ENCODE peak calls at places on chromosomes 2 and 18, in five cellular contexts. One of them, this sample, is unnamed.

GRCh38 chr18:46414863-46415262 is 242.2 kb downstream of the LOXHD1 start:
- DNase-seq in heart left ventricle: no peak
- DNase-seq in HCT116: no peak
- DNase-seq in brain microvascular endothelial cell: no peak
- DNase-seq in heart right ventricle: no peak
- DNase-seq in this sample: no peak

GRCh38 chr2:108612514-108613183 is 78.4 kb downstream of the LIMS1 start:
- DNase-seq in heart left ventricle: no peak
- DNase-seq in HCT116: no peak
- DNase-seq in brain microvascular endothelial cell: no peak
- DNase-seq in heart right ventricle: no peak
- DNase-seq in this sample: peak; percentile 74

GRCh38 chr2:45938649-45939511 is 287.4 kb downstream of the PRKCE start:
- DNase-seq in heart left ventricle: peak; percentile 61
- DNase-seq in HCT116: peak; percentile 92
- DNase-seq in brain microvascular endothelial cell: peak; percentile 93
- DNase-seq in heart right ventricle: peak; percentile 50
- DNase-seq in this sample: peak; percentile 91

GRCh38 chr2:101802329-101802728 is 104.8 kb downstream of the MAP4K4 start:
- DNase-seq in heart left ventricle: no peak
- DNase-seq in HCT116: no peak
- DNase-seq in brain microvascular endothelial cell: no peak
- DNase-seq in heart right ventricle: no peak
- DNase-seq in this sample: peak; percentile 62

GRCh38 chr2:172404824-172405223 is 22.6 kb upstream of the ITGA6 start:
- DNase-seq in heart left ventricle: no peak
- DNase-seq in HCT116: no peak
- DNase-seq in brain microvascular endothelial cell: peak; percentile 82
- DNase-seq in heart right ventricle: no peak
- DNase-seq in this sample: peak; percentile 40

GRCh38 chr2:222399038-222399783 is 25.1 kb upstream of the SGPP2 start:
- DNase-seq in heart left ventricle: no peak
- DNase-seq in HCT116: no peak
- DNase-seq in brain microvascular endothelial cell: no peak
- DNase-seq in heart right ventricle: no peak
- DNase-seq in this sample: no peak

GRCh38 chr18:74266161-74266560 is 25.6 kb downstream of the CYB5A start:
- DNase-seq in heart left ventricle: no peak
- DNase-seq in HCT116: no peak
- DNase-seq in brain microvascular endothelial cell: peak; percentile 48
- DNase-seq in heart right ventricle: no peak
- DNase-seq in this sample: peak; percentile 14

GRCh38 chr2:111155610-111156009 is 34.9 kb downstream of the BCL2L11 start:
- DNase-seq in heart left ventricle: no peak
- DNase-seq in HCT116: no peak
- DNase-seq in brain microvascular endothelial cell: no peak
- DNase-seq in heart right ventricle: no peak
- DNase-seq in this sample: peak; percentile 59

GRCh38 chr18:54223568-54224241 is 764 bp downstream of the MBD2 start:
- DNase-seq in heart left ventricle: peak; percentile 56
- DNase-seq in HCT116: peak; percentile 59
- DNase-seq in brain microvascular endothelial cell: peak; percentile 90
- DNase-seq in heart right ventricle: peak; percentile 33
- DNase-seq in this sample: peak; percentile 92

GRCh38 chr2:86441392-86441788 is 219 bp downstream of the KDM3A start:
- DNase-seq in heart left ventricle: no peak
- DNase-seq in HCT116: no peak
- DNase-seq in brain microvascular endothelial cell: no peak
- DNase-seq in heart right ventricle: no peak
- DNase-seq in this sample: no peak

GRCh38 chr2:216590780-216591179 is 42.4 kb upstream of the IGFBP2 start:
- DNase-seq in heart left ventricle: peak; percentile 25
- DNase-seq in HCT116: no peak
- DNase-seq in brain microvascular endothelial cell: peak; percentile 32
- DNase-seq in heart right ventricle: peak; percentile 43
- DNase-seq in this sample: no peak

GRCh38 chr2:64644240-64645013 is 9.3 kb downstream of the SERTAD2 start:
- DNase-seq in heart left ventricle: peak; percentile 83
- DNase-seq in HCT116: peak; percentile 59
- DNase-seq in brain microvascular endothelial cell: peak; percentile 78
- DNase-seq in heart right ventricle: peak; percentile 76
- DNase-seq in this sample: no peak

GRCh38 chr18:13541621-13542519 is 184.5 kb downstream of the FAM210A start:
- DNase-seq in heart left ventricle: no peak
- DNase-seq in HCT116: no peak
- DNase-seq in brain microvascular endothelial cell: no peak
- DNase-seq in heart right ventricle: no peak
- DNase-seq in this sample: no peak

GRCh38 chr2:106876699-106877098 is 9.3 kb downstream of the ST6GAL2 start:
- DNase-seq in heart left ventricle: no peak
- DNase-seq in HCT116: no peak
- DNase-seq in brain microvascular endothelial cell: no peak
- DNase-seq in heart right ventricle: no peak
- DNase-seq in this sample: no peak

DNA sequence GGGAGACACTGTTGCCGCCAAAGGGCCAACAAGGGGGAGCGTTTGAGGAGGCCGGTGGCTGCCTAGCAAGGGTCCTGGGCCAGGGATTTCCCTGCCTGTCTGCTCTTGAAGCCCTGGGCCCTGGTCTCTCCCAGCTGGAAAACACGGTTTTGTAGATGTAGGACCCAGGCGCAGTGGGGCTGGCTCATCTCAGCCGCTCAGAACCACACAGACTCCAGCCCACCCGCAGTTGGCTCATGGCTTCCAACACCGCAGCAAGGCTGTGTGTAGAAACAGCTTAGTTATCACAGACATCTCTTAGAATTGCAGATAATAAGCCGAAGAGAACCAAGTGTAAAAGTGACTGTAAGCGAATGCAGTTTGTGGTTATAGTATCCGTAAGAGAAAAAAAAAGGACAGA is 57.0 kb upstream of the TWIST2 start:
- DNase-seq in heart left ventricle: no peak
- DNase-seq in HCT116: no peak
- DNase-seq in brain microvascular endothelial cell: no peak
- DNase-seq in heart right ventricle: no peak
- DNase-seq in this sample: no peak
- H3K27ac ChIP-seq in heart left ventricle: no peak overlapping the region
- H3K27ac ChIP-seq in HCT116: no peak overlapping the region
- H3K27ac ChIP-seq in brain microvascular endothelial cell: no peak overlapping the region
- H3K27ac ChIP-seq in heart right ventricle: no peak overlapping the region
- H3K27ac ChIP-seq in this sample: no peak overlapping the region

GRCh38 chr2:201938151-201938815 is 95.4 kb upstream of the FZD7 start:
- DNase-seq in heart left ventricle: no peak
- DNase-seq in HCT116: no peak
- DNase-seq in brain microvascular endothelial cell: no peak
- DNase-seq in heart right ventricle: no peak
- DNase-seq in this sample: peak; percentile 2
- H3K27ac ChIP-seq in heart left ventricle: no peak overlapping the region
- H3K27ac ChIP-seq in HCT116: no peak overlapping the region
- H3K27ac ChIP-seq in brain microvascular endothelial cell: no peak overlapping the region
- H3K27ac ChIP-seq in heart right ventricle: no peak overlapping the region
- H3K27ac ChIP-seq in this sample: no peak overlapping the region

DNA sequence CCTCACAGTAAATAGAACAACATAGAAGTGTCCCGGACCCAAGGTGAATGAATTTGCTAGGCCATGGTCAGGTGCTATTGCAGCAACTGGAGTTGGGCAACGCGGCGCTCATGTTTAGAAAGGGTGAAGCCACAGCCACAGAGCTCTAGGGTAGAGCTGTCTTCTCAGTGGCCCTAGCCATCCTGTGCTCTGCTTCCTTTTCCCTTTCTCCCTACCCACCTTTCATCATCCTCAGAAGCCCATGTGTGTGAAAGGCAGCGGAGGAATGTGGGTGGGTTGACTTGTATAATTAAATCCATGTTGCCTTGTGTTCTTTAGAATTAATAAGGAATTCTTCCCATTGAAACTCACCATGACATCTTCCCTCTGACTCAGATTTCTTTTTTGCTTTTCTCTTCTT is 336.7 kb downstream of the OSR1 start:
- DNase-seq in heart left ventricle: no peak
- DNase-seq in HCT116: no peak
- DNase-seq in brain microvascular endothelial cell: no peak
- DNase-seq in heart right ventricle: no peak
- DNase-seq in this sample: no peak
- H3K27ac ChIP-seq in heart left ventricle: no peak overlapping the region
- H3K27ac ChIP-seq in HCT116: no peak overlapping the region
- H3K27ac ChIP-seq in brain microvascular endothelial cell: no peak overlapping the region
- H3K27ac ChIP-seq in heart right ventricle: no peak overlapping the region
- H3K27ac ChIP-seq in this sample: no peak overlapping the region

GRCh38 chr2:42328148-42328833 is 32.7 kb downstream of the COX7A2L start:
- DNase-seq in heart left ventricle: no peak
- DNase-seq in HCT116: peak; percentile 7
- DNase-seq in brain microvascular endothelial cell: no peak
- DNase-seq in heart right ventricle: no peak
- DNase-seq in this sample: no peak

GRCh38 chr2:42321452-42322064 is 39.5 kb downstream of the COX7A2L start:
- DNase-seq in heart left ventricle: no peak
- DNase-seq in HCT116: no peak
- DNase-seq in brain microvascular endothelial cell: no peak
- DNase-seq in heart right ventricle: no peak
- DNase-seq in this sample: no peak

GRCh38 chr2:42324949-42325348 is 36.1 kb downstream of the COX7A2L start:
- DNase-seq in heart left ventricle: no peak
- DNase-seq in HCT116: no peak
- DNase-seq in brain microvascular endothelial cell: no peak
- DNase-seq in heart right ventricle: no peak
- DNase-seq in this sample: no peak

GRCh38 chr2:42327125-42327524 is 33.9 kb downstream of the COX7A2L start:
- DNase-seq in heart left ventricle: no peak
- DNase-seq in HCT116: no peak
- DNase-seq in brain microvascular endothelial cell: no peak
- DNase-seq in heart right ventricle: no peak
- DNase-seq in this sample: peak; percentile 69

DNA sequence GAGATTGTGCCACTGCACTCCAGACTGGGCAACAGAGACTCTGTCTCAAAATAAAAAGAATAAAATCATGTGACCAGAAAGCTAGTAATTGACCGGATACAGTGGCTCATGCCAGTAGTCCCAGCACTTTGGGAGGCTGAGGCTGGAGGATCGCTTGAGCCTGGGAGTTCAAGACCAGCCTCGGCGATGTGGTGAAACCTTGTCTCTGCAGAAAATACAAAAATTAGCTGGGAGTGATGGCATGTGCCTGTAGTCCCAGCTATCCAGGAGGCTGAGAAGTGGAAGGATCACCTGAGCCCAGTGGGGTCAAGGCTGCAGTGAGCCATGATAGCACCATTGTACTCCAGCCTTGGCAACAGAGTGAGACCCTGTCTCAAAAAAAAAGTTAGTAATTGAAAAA is 36.8 kb downstream of the COX7A2L start:
- DNase-seq in heart left ventricle: no peak
- DNase-seq in HCT116: no peak
- DNase-seq in brain microvascular endothelial cell: no peak
- DNase-seq in heart right ventricle: no peak
- DNase-seq in this sample: no peak
- H3K27ac ChIP-seq in heart left ventricle: no peak overlapping the region
- H3K27ac ChIP-seq in HCT116: no peak overlapping the region
- H3K27ac ChIP-seq in brain microvascular endothelial cell: no peak overlapping the region
- H3K27ac ChIP-seq in heart right ventricle: no peak overlapping the region
- H3K27ac ChIP-seq in this sample: no peak overlapping the region

DNA sequence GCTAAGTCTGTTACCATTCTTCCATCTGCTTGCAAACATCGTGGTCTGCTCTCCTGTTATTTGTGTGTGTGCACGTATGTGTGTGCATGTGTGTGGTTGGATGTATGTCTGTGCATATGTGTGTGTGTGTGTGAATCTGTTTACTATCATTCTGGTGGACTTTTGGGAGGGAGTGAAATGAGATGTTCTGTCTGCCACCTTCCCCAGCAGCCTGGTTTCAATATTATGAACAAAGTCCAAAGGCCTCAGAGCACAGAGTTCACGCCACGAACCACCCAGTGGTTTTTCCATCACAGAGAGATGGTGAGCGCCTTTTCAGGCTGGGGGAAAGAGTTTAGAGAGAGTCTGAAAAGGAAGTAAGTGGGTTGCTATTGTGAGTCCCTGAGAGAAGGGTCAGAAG is 67.1 kb upstream of the YWHAQ start:
- DNase-seq in heart left ventricle: no peak
- DNase-seq in HCT116: no peak
- DNase-seq in brain microvascular endothelial cell: no peak
- DNase-seq in heart right ventricle: no peak
- DNase-seq in this sample: no peak
- H3K27ac ChIP-seq in heart left ventricle: no peak overlapping the region
- H3K27ac ChIP-seq in HCT116: no peak overlapping the region
- H3K27ac ChIP-seq in brain microvascular endothelial cell: no peak overlapping the region
- H3K27ac ChIP-seq in heart right ventricle: no peak overlapping the region
- H3K27ac ChIP-seq in this sample: no peak overlapping the region

DNA sequence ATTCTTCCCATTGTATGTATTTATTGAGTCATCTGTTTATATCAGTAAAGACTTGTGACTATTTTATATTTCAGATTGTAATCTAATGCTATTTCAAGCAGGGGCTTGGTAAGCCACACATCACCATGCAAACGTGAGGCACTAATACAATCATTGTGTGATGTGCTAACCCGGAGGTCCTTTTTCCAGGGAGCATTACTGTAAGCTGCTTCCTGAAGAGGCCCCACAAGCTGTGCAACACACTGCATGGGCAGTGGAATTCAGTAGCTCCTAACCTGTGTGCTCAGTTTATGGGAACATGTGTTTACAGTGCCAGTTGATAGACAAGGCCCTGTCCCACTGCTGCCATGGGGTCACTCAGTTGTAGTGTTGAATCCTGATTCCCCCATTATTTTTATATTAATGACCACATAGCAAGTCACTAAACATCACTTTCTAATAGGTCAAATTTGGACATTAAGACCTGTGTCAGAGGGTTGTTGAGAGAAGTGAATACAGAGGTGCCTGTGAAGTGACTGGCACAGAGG is 162.9 kb downstream of the FHOD3 start:
- DNase-seq in heart left ventricle: no peak
- DNase-seq in HCT116: no peak
- DNase-seq in brain microvascular endothelial cell: no peak
- DNase-seq in heart right ventricle: no peak
- DNase-seq in this sample: no peak
- H3K27ac ChIP-seq in heart left ventricle: peak overlapping the region; percentile 93
- H3K27ac ChIP-seq in HCT116: no peak overlapping the region
- H3K27ac ChIP-seq in brain microvascular endothelial cell: no peak overlapping the region
- H3K27ac ChIP-seq in heart right ventricle: peak overlapping the region; percentile 14
- H3K27ac ChIP-seq in this sample: no peak overlapping the region

This sample was measured in epithelial cell of prostate.